ENCODE peak calls at places on chromosomes 7 and 10, in four cellular contexts. One of them, this sample, is unnamed. For H3K4me1 and H3K9me3, the result is how much of the 10 kb centered on the place peaks cover.

GRCh38 chr7:121395494-121395960 is 581 bp downstream of the FAM3C start:
- DNase-seq in CD8-positive, alpha-beta memory T cell: peak
- DNase-seq in GM23248: peak
- DNase-seq in cardiac muscle cell: peak
- DNase-seq in this sample: peak

GRCh38 chr7:44172803-44173424 is 16.3 kb downstream of the GCK start:
- DNase-seq in CD8-positive, alpha-beta memory T cell: no peak
- DNase-seq in GM23248: no peak
- DNase-seq in cardiac muscle cell: no peak
- DNase-seq in this sample: no peak

GRCh38 chr10:84543948-84544347 is 215.6 kb downstream of the CCSER2 start:
- DNase-seq in CD8-positive, alpha-beta memory T cell: no peak
- DNase-seq in GM23248: peak
- DNase-seq in cardiac muscle cell: no peak
- DNase-seq in this sample: no peak

GRCh38 chr7:55545496-55545895 is 26.8 kb downstream of the VOPP1 start:
- DNase-seq in CD8-positive, alpha-beta memory T cell: no peak
- DNase-seq in GM23248: peak
- DNase-seq in cardiac muscle cell: peak
- DNase-seq in this sample: no peak

GRCh38 chr10:61257956-61258496 is 195.2 kb downstream of the TMEM26 start:
- DNase-seq in CD8-positive, alpha-beta memory T cell: no peak
- DNase-seq in GM23248: peak
- DNase-seq in cardiac muscle cell: no peak
- DNase-seq in this sample: no peak

GRCh38 chr7:72386152-72386551 is 26.0 kb downstream of the CALN1 start:
- DNase-seq in CD8-positive, alpha-beta memory T cell: no peak
- DNase-seq in GM23248: no peak
- DNase-seq in cardiac muscle cell: no peak
- DNase-seq in this sample: no peak

GRCh38 chr10:43644252-43644651 is 4.4 kb downstream of the ZNF32 start:
- DNase-seq in CD8-positive, alpha-beta memory T cell: no peak
- DNase-seq in GM23248: peak
- DNase-seq in cardiac muscle cell: peak
- DNase-seq in this sample: no peak

GRCh38 chr10:100780324-100780723 is 34.9 kb downstream of the PAX2 start:
- DNase-seq in CD8-positive, alpha-beta memory T cell: no peak
- DNase-seq in GM23248: no peak
- DNase-seq in cardiac muscle cell: no peak
- DNase-seq in this sample: no peak

GRCh38 chr10:16943301-16944080 is 126.3 kb upstream of the RSU1 start:
- DNase-seq in CD8-positive, alpha-beta memory T cell: no peak
- DNase-seq in GM23248: peak
- DNase-seq in cardiac muscle cell: peak
- DNase-seq in this sample: peak

GRCh38 chr7:132866551-132866950 is 215.3 kb downstream of the CHCHD3 start:
- DNase-seq in CD8-positive, alpha-beta memory T cell: no peak
- DNase-seq in GM23248: no peak
- DNase-seq in cardiac muscle cell: no peak
- DNase-seq in this sample: no peak

GRCh38 chr10:17504547-17505245 is 50.3 kb upstream of the ST8SIA6 start:
- DNase-seq in CD8-positive, alpha-beta memory T cell: no peak
- DNase-seq in GM23248: peak
- DNase-seq in cardiac muscle cell: peak
- DNase-seq in this sample: no peak

GRCh38 chr10:29407280-29407858 is 118.5 kb downstream of the LYZL1 start:
- DNase-seq in CD8-positive, alpha-beta memory T cell: no peak
- DNase-seq in GM23248: no peak
- DNase-seq in cardiac muscle cell: no peak
- DNase-seq in this sample: no peak

GRCh38 chr10:32958992-32959703 is 1.1 kb upstream of the ITGB1 start:
- DNase-seq in CD8-positive, alpha-beta memory T cell: no peak
- DNase-seq in GM23248: peak
- DNase-seq in cardiac muscle cell: no peak
- DNase-seq in this sample: no peak

GRCh38 chr10:122139627-122140151 is 131.4 kb upstream of the BTBD16 start:
- DNase-seq in CD8-positive, alpha-beta memory T cell: no peak
- DNase-seq in GM23248: no peak
- DNase-seq in cardiac muscle cell: peak
- DNase-seq in this sample: no peak

GRCh38 chr7:134622303-134622995 is 24.2 kb upstream of the BPGM start:
- DNase-seq in CD8-positive, alpha-beta memory T cell: no peak
- DNase-seq in GM23248: no peak
- DNase-seq in cardiac muscle cell: no peak
- DNase-seq in this sample: no peak

GRCh38 chr7:43784030-43785001 is 25.8 kb downstream of the BLVRA start:
- DNase-seq in CD8-positive, alpha-beta memory T cell: no peak
- DNase-seq in GM23248: peak
- DNase-seq in cardiac muscle cell: peak
- DNase-seq in this sample: no peak

GRCh38 chr7:155108144-155108901 is 38.2 kb downstream of the HTR5A start:
- DNase-seq in CD8-positive, alpha-beta memory T cell: no peak
- DNase-seq in GM23248: no peak
- DNase-seq in cardiac muscle cell: no peak
- DNase-seq in this sample: no peak

GRCh38 chr10:29646238-29646902 is 11.6 kb upstream of the SVIL start:
- DNase-seq in CD8-positive, alpha-beta memory T cell: no peak
- DNase-seq in GM23248: peak
- DNase-seq in cardiac muscle cell: peak
- DNase-seq in this sample: peak

GRCh38 chr10:44422153-44422552 is 37.3 kb upstream of the CXCL12 start:
- DNase-seq in CD8-positive, alpha-beta memory T cell: no peak
- DNase-seq in GM23248: no peak
- DNase-seq in cardiac muscle cell: no peak
- DNase-seq in this sample: no peak

GRCh38 chr10:126097558-126098215 is 201.3 kb downstream of the FANK1 start:
- DNase-seq in CD8-positive, alpha-beta memory T cell: no peak
- DNase-seq in GM23248: no peak
- DNase-seq in cardiac muscle cell: no peak
- DNase-seq in this sample: no peak

GRCh38 chr7:27174077-27175004 is at the start of gene HOXA10:
- DNase-seq in CD8-positive, alpha-beta memory T cell: no peak
- DNase-seq in GM23248: peak
- DNase-seq in cardiac muscle cell: no peak
- DNase-seq in this sample: peak

GRCh38 chr10:71757450-71757918 is 15.8 kb downstream of the VSIR start:
- DNase-seq in CD8-positive, alpha-beta memory T cell: no peak
- DNase-seq in GM23248: no peak
- DNase-seq in cardiac muscle cell: no peak
- DNase-seq in this sample: no peak

GRCh38 chr7:157474685-157475084 is 137.9 kb downstream of the DNAJB6 start:
- DNase-seq in CD8-positive, alpha-beta memory T cell: no peak
- DNase-seq in GM23248: peak
- DNase-seq in cardiac muscle cell: peak
- DNase-seq in this sample: peak

DNA sequence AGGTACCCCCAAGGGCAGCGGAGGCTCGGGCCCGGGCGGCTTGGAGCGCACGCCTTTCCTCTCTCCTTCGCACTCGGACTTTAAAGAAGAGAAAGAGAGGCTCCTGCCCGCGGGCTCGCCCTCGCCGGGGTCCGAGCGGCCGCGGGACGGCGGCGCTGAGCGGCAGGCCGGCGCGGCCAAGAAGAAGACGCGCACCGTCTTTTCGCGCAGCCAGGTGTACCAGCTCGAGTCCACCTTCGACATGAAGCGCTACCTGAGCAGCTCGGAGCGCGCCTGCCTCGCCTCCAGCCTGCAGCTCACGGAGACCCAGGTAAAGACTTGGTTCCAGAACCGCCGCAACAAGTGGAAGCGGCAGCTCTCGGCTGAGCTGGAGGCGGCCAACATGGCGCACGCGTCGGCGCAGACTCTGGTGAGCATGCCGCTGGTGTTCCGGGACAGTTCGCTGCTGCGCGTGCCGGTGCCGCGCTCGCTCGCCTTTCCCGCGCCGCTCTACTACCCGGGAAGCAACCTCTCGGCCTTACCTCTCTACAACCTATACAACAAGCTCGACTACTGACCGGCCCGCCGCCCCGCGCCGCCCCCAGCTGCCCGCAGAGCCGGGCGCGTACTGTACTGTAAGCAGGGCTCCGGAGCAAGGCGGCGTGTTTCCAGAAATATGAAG is 1.8 kb downstream of the HMX2 start:
- DNase-seq in CD8-positive, alpha-beta memory T cell: no peak
- DNase-seq in GM23248: peak
- DNase-seq in cardiac muscle cell: peak
- DNase-seq in this sample: no peak
- H3K4me1 ChIP-seq in CD8-positive, alpha-beta memory T cell: half or more
- H3K4me1 ChIP-seq in GM23248: under half
- H3K4me1 ChIP-seq in cardiac muscle cell: under half
- H3K4me1 ChIP-seq in this sample: under half

GRCh38 chr10:128047337-128047736 is 78.9 kb downstream of the MKI67 start:
- DNase-seq in CD8-positive, alpha-beta memory T cell: peak
- DNase-seq in GM23248: no peak
- DNase-seq in cardiac muscle cell: peak
- DNase-seq in this sample: no peak

GRCh38 chr10:128046156-128046933 is 79.9 kb downstream of the MKI67 start:
- DNase-seq in CD8-positive, alpha-beta memory T cell: no peak
- DNase-seq in GM23248: no peak
- DNase-seq in cardiac muscle cell: no peak
- DNase-seq in this sample: no peak

GRCh38 chr10:128046934-128047251 is 79.3 kb downstream of the MKI67 start:
- DNase-seq in CD8-positive, alpha-beta memory T cell: no peak
- DNase-seq in GM23248: no peak
- DNase-seq in cardiac muscle cell: no peak
- DNase-seq in this sample: no peak

GRCh38 chr10:128049226-128050010 is 76.8 kb downstream of the MKI67 start:
- DNase-seq in CD8-positive, alpha-beta memory T cell: no peak
- DNase-seq in GM23248: no peak
- DNase-seq in cardiac muscle cell: no peak
- DNase-seq in this sample: no peak

GRCh38 chr10:128047991-128048826 is 78.0 kb downstream of the MKI67 start:
- DNase-seq in CD8-positive, alpha-beta memory T cell: peak
- DNase-seq in GM23248: peak
- DNase-seq in cardiac muscle cell: peak
- DNase-seq in this sample: no peak
- H3K4me3 ChIP-seq in CD8-positive, alpha-beta memory T cell: peak
- H3K4me3 ChIP-seq in GM23248: no peak
- H3K4me3 ChIP-seq in cardiac muscle cell: peak
- H3K4me3 ChIP-seq in this sample: no peak

GRCh38 chr10:78448994-78449418 is 415.3 kb downstream of the RPS24 start:
- DNase-seq in CD8-positive, alpha-beta memory T cell: no peak
- DNase-seq in GM23248: no peak
- DNase-seq in cardiac muscle cell: no peak
- DNase-seq in this sample: no peak
- H3K9me3 ChIP-seq in CD8-positive, alpha-beta memory T cell: under half
- H3K9me3 ChIP-seq in GM23248: under half
- H3K9me3 ChIP-seq in cardiac muscle cell: under half
- H3K9me3 ChIP-seq in this sample: under half

DNA sequence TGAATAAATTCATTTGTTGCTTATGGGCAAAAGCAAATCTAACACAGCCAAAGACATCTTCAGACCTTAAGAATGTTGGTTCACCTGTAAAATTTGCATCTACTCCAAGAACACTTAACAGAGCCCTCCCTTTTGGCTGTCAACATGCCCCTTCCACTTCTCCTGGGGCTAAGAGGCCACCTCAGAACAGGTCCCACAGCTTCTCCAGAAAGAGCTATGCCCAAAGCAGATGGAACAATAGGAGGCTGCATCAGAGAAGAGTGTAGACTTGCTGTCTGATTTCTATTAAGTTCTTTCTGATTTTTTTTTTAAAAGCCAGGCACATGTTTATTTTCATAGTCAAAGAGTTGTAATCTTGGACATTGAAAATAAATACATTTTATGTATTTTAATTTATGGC is 26.1 kb upstream of the TRIL start:
- DNase-seq in CD8-positive, alpha-beta memory T cell: no peak
- DNase-seq in GM23248: no peak
- DNase-seq in cardiac muscle cell: no peak
- DNase-seq in this sample: no peak
- H3K4me1 ChIP-seq in CD8-positive, alpha-beta memory T cell: under half
- H3K4me1 ChIP-seq in GM23248: half or more
- H3K4me1 ChIP-seq in cardiac muscle cell: under half
- H3K4me1 ChIP-seq in this sample: under half

DNA sequence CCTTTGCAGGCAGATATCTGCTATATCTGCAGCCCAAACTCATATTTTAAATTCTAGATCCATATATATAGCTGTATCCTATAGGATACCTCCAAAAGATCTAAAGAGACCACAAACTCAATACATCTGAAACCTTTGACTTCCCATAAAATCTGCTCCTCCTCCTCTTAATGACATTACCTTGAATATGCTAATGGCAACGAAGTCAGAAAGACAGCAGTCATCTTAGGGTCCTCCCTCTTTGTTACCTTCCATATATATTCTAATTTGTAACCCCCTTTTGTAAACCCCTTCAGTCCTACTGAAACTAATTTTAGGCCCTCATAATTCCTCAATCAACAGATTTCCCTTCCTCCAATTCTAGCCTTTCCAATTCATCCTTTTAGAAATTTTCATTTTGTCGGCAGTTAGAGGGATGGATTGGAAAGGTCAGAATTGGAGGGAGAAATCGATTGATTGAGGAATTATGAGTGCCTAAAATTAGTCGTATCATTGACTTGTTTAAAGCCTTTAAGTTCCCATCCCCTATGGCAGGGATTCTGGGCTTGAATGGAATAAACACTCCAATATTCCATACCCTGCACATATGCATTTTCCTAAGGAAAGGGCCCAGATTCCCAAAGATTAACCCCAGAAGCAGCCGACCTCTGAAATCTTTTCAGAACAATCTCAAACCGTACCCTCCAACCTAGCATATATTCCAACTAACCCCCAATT is 2.4 kb downstream of the SYPL1 start:
- DNase-seq in CD8-positive, alpha-beta memory T cell: no peak
- DNase-seq in GM23248: no peak
- DNase-seq in cardiac muscle cell: no peak
- DNase-seq in this sample: peak
- H3K4me3 ChIP-seq in CD8-positive, alpha-beta memory T cell: peak
- H3K4me3 ChIP-seq in GM23248: peak
- H3K4me3 ChIP-seq in cardiac muscle cell: no peak
- H3K4me3 ChIP-seq in this sample: peak